ENCODE peak calls at places on chromosomes 4 and X, in five cellular contexts. One of them, this sample, is unnamed.

GRCh38 chrX:129963729-129964128 is 18.7 kb upstream of the BCORL1 start:
- DNase-seq in NCI-H1694 treated with DMSO at 0.1 percent for 48 hours: no peak
- DNase-seq in HCEC 1CT: no peak
- DNase-seq in RPMI8226: no peak
- DNase-seq in NCI-H446: no peak
- DNase-seq in this sample: no peak

GRCh38 chr4:60657041-60657440 is 543.1 kb upstream of the ADGRL3 start:
- DNase-seq in NCI-H1694 treated with DMSO at 0.1 percent for 48 hours: no peak
- DNase-seq in HCEC 1CT: no peak
- DNase-seq in RPMI8226: no peak
- DNase-seq in NCI-H446: no peak
- DNase-seq in this sample: no peak

GRCh38 chr4:22686156-22686555 is 6.6 kb upstream of the GBA3 start:
- DNase-seq in NCI-H1694 treated with DMSO at 0.1 percent for 48 hours: no peak
- DNase-seq in HCEC 1CT: no peak
- DNase-seq in RPMI8226: no peak
- DNase-seq in NCI-H446: no peak
- DNase-seq in this sample: no peak

GRCh38 chr4:845836-846251 is 19.9 kb upstream of the CPLX1 start:
- DNase-seq in NCI-H1694 treated with DMSO at 0.1 percent for 48 hours: no peak
- DNase-seq in HCEC 1CT: no peak
- DNase-seq in RPMI8226: no peak
- DNase-seq in NCI-H446: no peak
- DNase-seq in this sample: no peak

GRCh38 chr4:98833384-98833783 is 95.5 kb downstream of the EIF4E start:
- DNase-seq in NCI-H1694 treated with DMSO at 0.1 percent for 48 hours: no peak
- DNase-seq in HCEC 1CT: no peak
- DNase-seq in RPMI8226: no peak
- DNase-seq in NCI-H446: no peak
- DNase-seq in this sample: no peak

GRCh38 chr4:167014944-167015343 is 219.3 kb downstream of the SPOCK3 start:
- DNase-seq in NCI-H1694 treated with DMSO at 0.1 percent for 48 hours: no peak
- DNase-seq in HCEC 1CT: no peak
- DNase-seq in RPMI8226: no peak
- DNase-seq in NCI-H446: no peak
- DNase-seq in this sample: no peak

GRCh38 chr4:27568236-27568951 is 707.8 kb downstream of the STIM2 start:
- DNase-seq in NCI-H1694 treated with DMSO at 0.1 percent for 48 hours: no peak
- DNase-seq in HCEC 1CT: no peak
- DNase-seq in RPMI8226: no peak
- DNase-seq in NCI-H446: no peak
- DNase-seq in this sample: no peak

GRCh38 chr4:77952399-77952974 is 89.9 kb downstream of the MRPL1 start:
- DNase-seq in NCI-H1694 treated with DMSO at 0.1 percent for 48 hours: no peak
- DNase-seq in HCEC 1CT: no peak
- DNase-seq in RPMI8226: no peak
- DNase-seq in NCI-H446: no peak
- DNase-seq in this sample: no peak

GRCh38 chrX:154374361-154375155 is at the start of gene FLNA:
- DNase-seq in NCI-H1694 treated with DMSO at 0.1 percent for 48 hours: no peak
- DNase-seq in HCEC 1CT: no peak
- DNase-seq in RPMI8226: peak
- DNase-seq in NCI-H446: no peak
- DNase-seq in this sample: no peak

GRCh38 chrX:16087081-16087480 is 36.3 kb upstream of the GRPR start:
- DNase-seq in NCI-H1694 treated with DMSO at 0.1 percent for 48 hours: no peak
- DNase-seq in HCEC 1CT: no peak
- DNase-seq in RPMI8226: no peak
- DNase-seq in NCI-H446: no peak
- DNase-seq in this sample: no peak

This sample was measured in omental fat pad.